ENCODE peak calls at places on chromosomes 3 and 15, in ten cellular contexts. One of them, this sample, is unnamed.

GRCh38 chr3:128344046-128344368 is 122.7 kb downstream of the DNAJB8 start:
- DNase-seq in anterior cingulate cortex: no peak
- DNase-seq in NCI-H1092 treated with DMSO at 0.1 percent for 48 hours: no peak
- DNase-seq in cardiac muscle cell: peak
- DNase-seq in activated CD4-positive, CD25-positive, alpha-beta regulatory T cell treated with anti-CD3 and anti-CD28 coated beads, Interleukin-2, amount 50 U/mL, for 72 hours: no peak
- DNase-seq in Peyer's patch: no peak
- DNase-seq in SJSA1: no peak
- DNase-seq in GM18507: no peak
- DNase-seq in NCI-H774: no peak
- DNase-seq in D341Med: no peak
- DNase-seq in this sample: no peak

GRCh38 chr3:9778102-9778501 is 8.4 kb upstream of the CAMK1 start:
- DNase-seq in D341Med: no peak
- DNase-seq in activated CD4-positive, CD25-positive, alpha-beta regulatory T cell treated with anti-CD3 and anti-CD28 coated beads, Interleukin-2, amount 50 U/mL, for 72 hours: no peak
- DNase-seq in NCI-H774: no peak
- DNase-seq in anterior cingulate cortex: peak
- DNase-seq in Peyer's patch: no peak
- DNase-seq in cardiac muscle cell: no peak
- DNase-seq in SJSA1: no peak
- DNase-seq in NCI-H1092 treated with DMSO at 0.1 percent for 48 hours: no peak
- DNase-seq in GM18507: no peak
- DNase-seq in this sample: no peak

GRCh38 chr3:49666592-49666991 is 7.6 kb upstream of the APEH start:
- DNase-seq in NCI-H1092 treated with DMSO at 0.1 percent for 48 hours: no peak
- DNase-seq in SJSA1: no peak
- DNase-seq in D341Med: no peak
- DNase-seq in NCI-H774: no peak
- DNase-seq in anterior cingulate cortex: no peak
- DNase-seq in cardiac muscle cell: no peak
- DNase-seq in GM18507: no peak
- DNase-seq in Peyer's patch: no peak
- DNase-seq in activated CD4-positive, CD25-positive, alpha-beta regulatory T cell treated with anti-CD3 and anti-CD28 coated beads, Interleukin-2, amount 50 U/mL, for 72 hours: no peak
- DNase-seq in this sample: no peak

GRCh38 chr3:183328164-183328563 is 75.1 kb downstream of the B3GNT5 start:
- DNase-seq in cardiac muscle cell: no peak
- DNase-seq in D341Med: no peak
- DNase-seq in SJSA1: no peak
- DNase-seq in NCI-H774: no peak
- DNase-seq in Peyer's patch: no peak
- DNase-seq in NCI-H1092 treated with DMSO at 0.1 percent for 48 hours: no peak
- DNase-seq in GM18507: no peak
- DNase-seq in activated CD4-positive, CD25-positive, alpha-beta regulatory T cell treated with anti-CD3 and anti-CD28 coated beads, Interleukin-2, amount 50 U/mL, for 72 hours: no peak
- DNase-seq in anterior cingulate cortex: no peak
- DNase-seq in this sample: no peak

GRCh38 chr3:61595826-61596225 is 34.5 kb downstream of the PTPRG start:
- DNase-seq in GM18507: no peak
- DNase-seq in SJSA1: no peak
- DNase-seq in anterior cingulate cortex: no peak
- DNase-seq in NCI-H1092 treated with DMSO at 0.1 percent for 48 hours: no peak
- DNase-seq in activated CD4-positive, CD25-positive, alpha-beta regulatory T cell treated with anti-CD3 and anti-CD28 coated beads, Interleukin-2, amount 50 U/mL, for 72 hours: no peak
- DNase-seq in Peyer's patch: no peak
- DNase-seq in cardiac muscle cell: no peak
- DNase-seq in D341Med: no peak
- DNase-seq in NCI-H774: no peak
- DNase-seq in this sample: no peak

GRCh38 chr15:72758195-72758594 is 25.4 kb downstream of the ADPGK start:
- DNase-seq in anterior cingulate cortex: no peak
- DNase-seq in GM18507: no peak
- DNase-seq in cardiac muscle cell: no peak
- DNase-seq in NCI-H774: no peak
- DNase-seq in NCI-H1092 treated with DMSO at 0.1 percent for 48 hours: no peak
- DNase-seq in SJSA1: peak
- DNase-seq in activated CD4-positive, CD25-positive, alpha-beta regulatory T cell treated with anti-CD3 and anti-CD28 coated beads, Interleukin-2, amount 50 U/mL, for 72 hours: no peak
- DNase-seq in Peyer's patch: no peak
- DNase-seq in D341Med: no peak
- DNase-seq in this sample: no peak

GRCh38 chr3:121155023-121155422 is 247.0 kb downstream of the STXBP5L start:
- DNase-seq in D341Med: no peak
- DNase-seq in GM18507: no peak
- DNase-seq in Peyer's patch: no peak
- DNase-seq in anterior cingulate cortex: no peak
- DNase-seq in cardiac muscle cell: no peak
- DNase-seq in SJSA1: no peak
- DNase-seq in activated CD4-positive, CD25-positive, alpha-beta regulatory T cell treated with anti-CD3 and anti-CD28 coated beads, Interleukin-2, amount 50 U/mL, for 72 hours: no peak
- DNase-seq in NCI-H774: no peak
- DNase-seq in NCI-H1092 treated with DMSO at 0.1 percent for 48 hours: no peak
- DNase-seq in this sample: no peak

GRCh38 chr15:100596792-100597191 is 5.2 kb downstream of the LINS1 start:
- DNase-seq in D341Med: no peak
- DNase-seq in GM18507: peak
- DNase-seq in activated CD4-positive, CD25-positive, alpha-beta regulatory T cell treated with anti-CD3 and anti-CD28 coated beads, Interleukin-2, amount 50 U/mL, for 72 hours: peak
- DNase-seq in cardiac muscle cell: no peak
- DNase-seq in SJSA1: no peak
- DNase-seq in NCI-H774: no peak
- DNase-seq in NCI-H1092 treated with DMSO at 0.1 percent for 48 hours: no peak
- DNase-seq in Peyer's patch: peak
- DNase-seq in anterior cingulate cortex: no peak
- DNase-seq in this sample: no peak

GRCh38 chr3:194688946-194689345 is 3.3 kb downstream of the FAM43A start:
- DNase-seq in SJSA1: no peak
- DNase-seq in anterior cingulate cortex: no peak
- DNase-seq in Peyer's patch: no peak
- DNase-seq in activated CD4-positive, CD25-positive, alpha-beta regulatory T cell treated with anti-CD3 and anti-CD28 coated beads, Interleukin-2, amount 50 U/mL, for 72 hours: no peak
- DNase-seq in D341Med: no peak
- DNase-seq in NCI-H1092 treated with DMSO at 0.1 percent for 48 hours: no peak
- DNase-seq in NCI-H774: no peak
- DNase-seq in GM18507: no peak
- DNase-seq in cardiac muscle cell: no peak
- DNase-seq in this sample: no peak

GRCh38 chr3:5431811-5432378 is 244.4 kb downstream of the EDEM1 start:
- DNase-seq in cardiac muscle cell: no peak
- DNase-seq in activated CD4-positive, CD25-positive, alpha-beta regulatory T cell treated with anti-CD3 and anti-CD28 coated beads, Interleukin-2, amount 50 U/mL, for 72 hours: no peak
- DNase-seq in Peyer's patch: no peak
- DNase-seq in SJSA1: no peak
- DNase-seq in anterior cingulate cortex: no peak
- DNase-seq in NCI-H1092 treated with DMSO at 0.1 percent for 48 hours: no peak
- DNase-seq in NCI-H774: no peak
- DNase-seq in GM18507: no peak
- DNase-seq in D341Med: no peak
- DNase-seq in this sample: no peak

GRCh38 chr3:157354722-157355121 is 81.9 kb upstream of the PTX3 start:
- DNase-seq in NCI-H774: no peak
- DNase-seq in GM18507: no peak
- DNase-seq in NCI-H1092 treated with DMSO at 0.1 percent for 48 hours: no peak
- DNase-seq in cardiac muscle cell: peak
- DNase-seq in activated CD4-positive, CD25-positive, alpha-beta regulatory T cell treated with anti-CD3 and anti-CD28 coated beads, Interleukin-2, amount 50 U/mL, for 72 hours: no peak
- DNase-seq in SJSA1: no peak
- DNase-seq in Peyer's patch: no peak
- DNase-seq in D341Med: no peak
- DNase-seq in anterior cingulate cortex: no peak
- DNase-seq in this sample: no peak

GRCh38 chr15:77738038-77738370 is 105.3 kb upstream of the LINGO1 start:
- DNase-seq in NCI-H774: no peak
- DNase-seq in D341Med: no peak
- DNase-seq in NCI-H1092 treated with DMSO at 0.1 percent for 48 hours: peak
- DNase-seq in anterior cingulate cortex: no peak
- DNase-seq in GM18507: no peak
- DNase-seq in Peyer's patch: no peak
- DNase-seq in cardiac muscle cell: no peak
- DNase-seq in activated CD4-positive, CD25-positive, alpha-beta regulatory T cell treated with anti-CD3 and anti-CD28 coated beads, Interleukin-2, amount 50 U/mL, for 72 hours: no peak
- DNase-seq in SJSA1: no peak
- DNase-seq in this sample: no peak

GRCh38 chr15:27418729-27419128 is 447.7 kb downstream of the GABRG3 start:
- DNase-seq in activated CD4-positive, CD25-positive, alpha-beta regulatory T cell treated with anti-CD3 and anti-CD28 coated beads, Interleukin-2, amount 50 U/mL, for 72 hours: no peak
- DNase-seq in NCI-H1092 treated with DMSO at 0.1 percent for 48 hours: no peak
- DNase-seq in Peyer's patch: no peak
- DNase-seq in anterior cingulate cortex: peak
- DNase-seq in SJSA1: no peak
- DNase-seq in GM18507: no peak
- DNase-seq in D341Med: no peak
- DNase-seq in NCI-H774: peak
- DNase-seq in cardiac muscle cell: peak
- DNase-seq in this sample: no peak

GRCh38 chr15:23055316-23055715 is 15.9 kb upstream of the TUBGCP5 start:
- DNase-seq in cardiac muscle cell: no peak
- DNase-seq in D341Med: no peak
- DNase-seq in SJSA1: no peak
- DNase-seq in activated CD4-positive, CD25-positive, alpha-beta regulatory T cell treated with anti-CD3 and anti-CD28 coated beads, Interleukin-2, amount 50 U/mL, for 72 hours: no peak
- DNase-seq in NCI-H1092 treated with DMSO at 0.1 percent for 48 hours: no peak
- DNase-seq in GM18507: no peak
- DNase-seq in anterior cingulate cortex: no peak
- DNase-seq in NCI-H774: no peak
- DNase-seq in Peyer's patch: no peak
- DNase-seq in this sample: no peak

GRCh38 chr15:32100286-32100685 is 70.0 kb downstream of the CHRNA7 start:
- DNase-seq in cardiac muscle cell: no peak
- DNase-seq in anterior cingulate cortex: no peak
- DNase-seq in D341Med: no peak
- DNase-seq in GM18507: no peak
- DNase-seq in activated CD4-positive, CD25-positive, alpha-beta regulatory T cell treated with anti-CD3 and anti-CD28 coated beads, Interleukin-2, amount 50 U/mL, for 72 hours: no peak
- DNase-seq in SJSA1: no peak
- DNase-seq in Peyer's patch: no peak
- DNase-seq in NCI-H1092 treated with DMSO at 0.1 percent for 48 hours: no peak
- DNase-seq in NCI-H774: no peak
- DNase-seq in this sample: no peak

GRCh38 chr15:52020253-52021085 is 1.4 kb downstream of the MAPK6 start:
- DNase-seq in NCI-H774: no peak
- DNase-seq in D341Med: no peak
- DNase-seq in GM18507: no peak
- DNase-seq in cardiac muscle cell: no peak
- DNase-seq in Peyer's patch: no peak
- DNase-seq in activated CD4-positive, CD25-positive, alpha-beta regulatory T cell treated with anti-CD3 and anti-CD28 coated beads, Interleukin-2, amount 50 U/mL, for 72 hours: no peak
- DNase-seq in NCI-H1092 treated with DMSO at 0.1 percent for 48 hours: no peak
- DNase-seq in anterior cingulate cortex: no peak
- DNase-seq in SJSA1: no peak
- DNase-seq in this sample: no peak

GRCh38 chr3:77475545-77475944 is 435.6 kb downstream of the ROBO2 start:
- DNase-seq in SJSA1: no peak
- DNase-seq in activated CD4-positive, CD25-positive, alpha-beta regulatory T cell treated with anti-CD3 and anti-CD28 coated beads, Interleukin-2, amount 50 U/mL, for 72 hours: no peak
- DNase-seq in NCI-H774: no peak
- DNase-seq in cardiac muscle cell: no peak
- DNase-seq in NCI-H1092 treated with DMSO at 0.1 percent for 48 hours: no peak
- DNase-seq in GM18507: no peak
- DNase-seq in anterior cingulate cortex: no peak
- DNase-seq in Peyer's patch: no peak
- DNase-seq in D341Med: no peak
- DNase-seq in this sample: no peak

GRCh38 chr15:93870583-93870982 is 360.8 kb upstream of the MCTP2 start:
- DNase-seq in D341Med: no peak
- DNase-seq in Peyer's patch: no peak
- DNase-seq in anterior cingulate cortex: no peak
- DNase-seq in GM18507: no peak
- DNase-seq in NCI-H1092 treated with DMSO at 0.1 percent for 48 hours: no peak
- DNase-seq in NCI-H774: no peak
- DNase-seq in cardiac muscle cell: no peak
- DNase-seq in activated CD4-positive, CD25-positive, alpha-beta regulatory T cell treated with anti-CD3 and anti-CD28 coated beads, Interleukin-2, amount 50 U/mL, for 72 hours: no peak
- DNase-seq in SJSA1: no peak
- DNase-seq in this sample: no peak

GRCh38 chr3:171901615-171902312 is 58.6 kb downstream of the TMEM212 start:
- DNase-seq in activated CD4-positive, CD25-positive, alpha-beta regulatory T cell treated with anti-CD3 and anti-CD28 coated beads, Interleukin-2, amount 50 U/mL, for 72 hours: no peak
- DNase-seq in SJSA1: no peak
- DNase-seq in cardiac muscle cell: no peak
- DNase-seq in NCI-H1092 treated with DMSO at 0.1 percent for 48 hours: no peak
- DNase-seq in GM18507: no peak
- DNase-seq in NCI-H774: no peak
- DNase-seq in Peyer's patch: no peak
- DNase-seq in anterior cingulate cortex: no peak
- DNase-seq in D341Med: no peak
- DNase-seq in this sample: no peak

GRCh38 chr3:37056826-37057225 is 63.5 kb downstream of the MLH1 start:
- DNase-seq in GM18507: no peak
- DNase-seq in cardiac muscle cell: no peak
- DNase-seq in NCI-H774: no peak
- DNase-seq in D341Med: no peak
- DNase-seq in anterior cingulate cortex: no peak
- DNase-seq in activated CD4-positive, CD25-positive, alpha-beta regulatory T cell treated with anti-CD3 and anti-CD28 coated beads, Interleukin-2, amount 50 U/mL, for 72 hours: no peak
- DNase-seq in Peyer's patch: no peak
- DNase-seq in NCI-H1092 treated with DMSO at 0.1 percent for 48 hours: no peak
- DNase-seq in SJSA1: no peak
- DNase-seq in this sample: no peak

This sample was measured in GM12891.